ENCODE peak calls at places on chromosomes 12 and 14, in eight cellular contexts. One of them, this sample, is unnamed.

GRCh38 chr12:44015333-44015941 is 179.6 kb downstream of the TMEM117 start:
- DNase-seq in ovary: no peak
- DNase-seq in HCT116: peak; percentile 34
- DNase-seq in heart left ventricle: no peak
- DNase-seq in Peyer's patch: no peak
- DNase-seq in esophagus muscularis mucosa: no peak
- DNase-seq in IMR-90: peak; percentile 66
- DNase-seq in body of pancreas: no peak
- DNase-seq in this sample: no peak

GRCh38 chr14:94481468-94482131 is 5.6 kb upstream of the SERPINA9 start:
- DNase-seq in heart left ventricle: no peak
- DNase-seq in IMR-90: peak; percentile 55
- DNase-seq in body of pancreas: no peak
- DNase-seq in esophagus muscularis mucosa: no peak
- DNase-seq in ovary: no peak
- DNase-seq in HCT116: no peak
- DNase-seq in Peyer's patch: peak; percentile 34
- DNase-seq in this sample: no peak

GRCh38 chr12:118190266-118190665 is 54.3 kb downstream of the PEBP1 start:
- DNase-seq in heart left ventricle: no peak
- DNase-seq in esophagus muscularis mucosa: no peak
- DNase-seq in Peyer's patch: no peak
- DNase-seq in HCT116: no peak
- DNase-seq in IMR-90: peak; percentile 30
- DNase-seq in body of pancreas: no peak
- DNase-seq in ovary: no peak
- DNase-seq in this sample: no peak

GRCh38 chr14:51205486-51205885 is 34.6 kb upstream of the TMX1 start:
- DNase-seq in heart left ventricle: no peak
- DNase-seq in HCT116: no peak
- DNase-seq in esophagus muscularis mucosa: no peak
- DNase-seq in body of pancreas: no peak
- DNase-seq in IMR-90: no peak
- DNase-seq in ovary: no peak
- DNase-seq in Peyer's patch: no peak
- DNase-seq in this sample: no peak

GRCh38 chr12:26369588-26369987 is 174.2 kb downstream of the SSPN start:
- DNase-seq in Peyer's patch: no peak
- DNase-seq in ovary: no peak
- DNase-seq in heart left ventricle: no peak
- DNase-seq in HCT116: no peak
- DNase-seq in IMR-90: peak; percentile 94
- DNase-seq in esophagus muscularis mucosa: no peak
- DNase-seq in body of pancreas: no peak
- DNase-seq in this sample: no peak

GRCh38 chr12:113252494-113252893 is 31.2 kb downstream of the TPCN1 start:
- DNase-seq in body of pancreas: no peak
- DNase-seq in IMR-90: no peak
- DNase-seq in HCT116: no peak
- DNase-seq in heart left ventricle: peak; percentile 56
- DNase-seq in Peyer's patch: no peak
- DNase-seq in esophagus muscularis mucosa: no peak
- DNase-seq in ovary: no peak
- DNase-seq in this sample: no peak

GRCh38 chr14:39015964-39016577 is 87.0 kb downstream of the SEC23A start:
- DNase-seq in Peyer's patch: no peak
- DNase-seq in esophagus muscularis mucosa: no peak
- DNase-seq in body of pancreas: no peak
- DNase-seq in heart left ventricle: no peak
- DNase-seq in IMR-90: peak; percentile 13
- DNase-seq in HCT116: no peak
- DNase-seq in ovary: no peak
- DNase-seq in this sample: no peak

GRCh38 chr12:100669922-100670321 is 96.4 kb downstream of the GAS2L3 start:
- DNase-seq in esophagus muscularis mucosa: no peak
- DNase-seq in IMR-90: no peak
- DNase-seq in Peyer's patch: no peak
- DNase-seq in HCT116: no peak
- DNase-seq in heart left ventricle: no peak
- DNase-seq in ovary: no peak
- DNase-seq in body of pancreas: no peak
- DNase-seq in this sample: no peak

GRCh38 chr12:51590347-51591019 is 550 bp upstream of the SCN8A start:
- DNase-seq in body of pancreas: peak; percentile 70
- DNase-seq in heart left ventricle: peak; percentile 76
- DNase-seq in esophagus muscularis mucosa: no peak
- DNase-seq in IMR-90: peak; percentile 75
- DNase-seq in Peyer's patch: peak; percentile 80
- DNase-seq in ovary: peak; percentile 63
- DNase-seq in HCT116: peak; percentile 51
- DNase-seq in this sample: peak; percentile 73

GRCh38 chr14:66104486-66104885 is 381.7 kb upstream of the CCDC196 start:
- DNase-seq in HCT116: no peak
- DNase-seq in body of pancreas: no peak
- DNase-seq in ovary: no peak
- DNase-seq in heart left ventricle: no peak
- DNase-seq in esophagus muscularis mucosa: no peak
- DNase-seq in IMR-90: no peak
- DNase-seq in Peyer's patch: no peak
- DNase-seq in this sample: no peak

GRCh38 chr12:93181396-93181965 is 196.2 kb upstream of the NUDT4 start:
- DNase-seq in IMR-90: no peak
- DNase-seq in HCT116: no peak
- DNase-seq in Peyer's patch: no peak
- DNase-seq in heart left ventricle: no peak
- DNase-seq in esophagus muscularis mucosa: no peak
- DNase-seq in body of pancreas: no peak
- DNase-seq in ovary: no peak
- DNase-seq in this sample: no peak

GRCh38 chr14:89681086-89682018 is 264.3 kb upstream of the FOXN3 start:
- DNase-seq in IMR-90: no peak
- DNase-seq in HCT116: no peak
- DNase-seq in ovary: no peak
- DNase-seq in Peyer's patch: peak; percentile 76
- DNase-seq in heart left ventricle: no peak
- DNase-seq in esophagus muscularis mucosa: no peak
- DNase-seq in body of pancreas: no peak
- DNase-seq in this sample: peak; percentile 46

GRCh38 chr12:91985002-91985767 is 160.5 kb downstream of the BTG1 start:
- DNase-seq in esophagus muscularis mucosa: no peak
- DNase-seq in heart left ventricle: no peak
- DNase-seq in body of pancreas: no peak
- DNase-seq in IMR-90: peak; percentile 83
- DNase-seq in ovary: no peak
- DNase-seq in Peyer's patch: no peak
- DNase-seq in HCT116: no peak
- DNase-seq in this sample: no peak

GRCh38 chr12:52813885-52814709 is at the start of gene KRT4:
- DNase-seq in ovary: no peak
- DNase-seq in Peyer's patch: no peak
- DNase-seq in heart left ventricle: no peak
- DNase-seq in esophagus muscularis mucosa: no peak
- DNase-seq in body of pancreas: no peak
- DNase-seq in HCT116: no peak
- DNase-seq in IMR-90: no peak
- DNase-seq in this sample: no peak

GRCh38 chr12:2722806-2723205 is 72.0 kb upstream of the FKBP4 start:
- DNase-seq in Peyer's patch: no peak
- DNase-seq in esophagus muscularis mucosa: no peak
- DNase-seq in IMR-90: no peak
- DNase-seq in HCT116: no peak
- DNase-seq in body of pancreas: peak; percentile 69
- DNase-seq in heart left ventricle: no peak
- DNase-seq in ovary: no peak
- DNase-seq in this sample: no peak

GRCh38 chr12:47715877-47716548 is 9.3 kb downstream of the ENDOU start:
- DNase-seq in esophagus muscularis mucosa: peak; percentile 78
- DNase-seq in Peyer's patch: no peak
- DNase-seq in IMR-90: no peak
- DNase-seq in ovary: peak; percentile 74
- DNase-seq in heart left ventricle: no peak
- DNase-seq in HCT116: no peak
- DNase-seq in body of pancreas: no peak
- DNase-seq in this sample: no peak

GRCh38 chr12:124861492-124861891 is 2.2 kb downstream of the SCARB1 start:
- DNase-seq in esophagus muscularis mucosa: no peak
- DNase-seq in HCT116: peak; percentile 53
- DNase-seq in Peyer's patch: no peak
- DNase-seq in body of pancreas: no peak
- DNase-seq in IMR-90: no peak
- DNase-seq in ovary: peak; percentile 77
- DNase-seq in heart left ventricle: peak; percentile 78
- DNase-seq in this sample: peak; percentile 38

GRCh38 chr12:132373967-132374820 is 44.8 kb upstream of the GALNT9 start:
- DNase-seq in heart left ventricle: no peak
- DNase-seq in Peyer's patch: peak; percentile 38
- DNase-seq in ovary: no peak
- DNase-seq in IMR-90: no peak
- DNase-seq in HCT116: no peak
- DNase-seq in body of pancreas: no peak
- DNase-seq in esophagus muscularis mucosa: no peak
- DNase-seq in this sample: no peak

GRCh38 chr12:90152897-90153624 is 444.4 kb upstream of the ATP2B1 start:
- DNase-seq in Peyer's patch: peak; percentile 57
- DNase-seq in heart left ventricle: no peak
- DNase-seq in IMR-90: no peak
- DNase-seq in esophagus muscularis mucosa: no peak
- DNase-seq in HCT116: no peak
- DNase-seq in ovary: no peak
- DNase-seq in body of pancreas: no peak
- DNase-seq in this sample: no peak

DNA sequence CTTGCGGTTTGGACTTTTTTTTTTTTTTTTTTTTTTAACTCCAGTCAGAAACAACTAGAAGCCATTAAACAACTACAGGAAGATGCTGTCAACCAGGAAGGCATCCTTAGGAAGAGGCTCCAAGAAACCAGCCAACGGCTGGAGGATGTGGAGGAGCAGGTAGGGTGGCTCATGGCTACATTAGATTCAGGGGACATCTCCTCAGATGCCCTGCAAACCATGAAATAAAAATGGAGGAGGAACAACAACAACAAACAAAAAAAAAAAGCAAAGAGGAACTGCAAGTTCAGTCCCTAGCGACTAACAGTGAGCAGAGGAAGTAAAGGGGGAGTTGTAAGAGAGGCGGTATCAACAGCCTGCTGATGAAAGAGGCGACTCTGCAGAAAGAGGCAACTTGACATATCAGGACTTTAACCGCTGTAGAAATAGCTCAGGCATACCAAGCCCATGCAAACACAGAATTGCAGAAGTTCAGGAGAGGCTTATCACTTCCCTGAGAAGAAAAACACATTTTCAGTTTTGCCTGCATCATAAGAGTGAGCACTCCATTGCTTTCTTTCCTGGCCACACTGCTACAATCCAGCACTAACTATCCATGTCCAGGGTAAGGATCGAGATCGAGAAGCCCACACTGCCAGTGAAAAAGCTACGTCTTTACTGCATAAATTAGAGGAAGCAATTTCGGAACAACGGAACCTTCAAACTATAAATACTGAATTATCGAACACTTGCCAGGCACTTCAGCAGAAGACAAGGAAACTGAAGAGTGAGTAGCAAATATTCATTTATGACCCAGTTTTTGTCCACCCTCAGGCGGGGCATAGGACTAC is 103.5 kb upstream of the BCAT1 start:
- DNase-seq in ovary: no peak
- DNase-seq in Peyer's patch: peak; percentile 78
- DNase-seq in body of pancreas: peak; percentile 21
- DNase-seq in HCT116: no peak
- DNase-seq in heart left ventricle: no peak
- DNase-seq in IMR-90: no peak
- DNase-seq in esophagus muscularis mucosa: no peak
- DNase-seq in this sample: peak; percentile 31
- TF ChIP-seq POLR2A in ovary: no peak
- TF ChIP-seq POLR2A in Peyer's patch: no peak
- TF ChIP-seq POLR2A in body of pancreas: no peak
- TF ChIP-seq POLR2A in HCT116: no peak
- TF ChIP-seq POLR2A in heart left ventricle: no peak
- TF ChIP-seq POLR2A in IMR-90: no peak
- TF ChIP-seq POLR2A in esophagus muscularis mucosa: no peak
- TF ChIP-seq POLR2A in this sample: peak; percentile 60

GRCh38 chr14:81193924-81194633 is 26.7 kb downstream of the GTF2A1 start:
- DNase-seq in heart left ventricle: no peak
- DNase-seq in esophagus muscularis mucosa: no peak
- DNase-seq in Peyer's patch: no peak
- DNase-seq in IMR-90: no peak
- DNase-seq in ovary: no peak
- DNase-seq in HCT116: no peak
- DNase-seq in body of pancreas: no peak
- DNase-seq in this sample: no peak
- H3K27ac ChIP-seq in heart left ventricle: no peak overlapping the region
- H3K27ac ChIP-seq in esophagus muscularis mucosa: no peak overlapping the region
- H3K27ac ChIP-seq in Peyer's patch: no peak overlapping the region
- H3K27ac ChIP-seq in IMR-90: no peak overlapping the region
- H3K27ac ChIP-seq in ovary: no peak overlapping the region
- H3K27ac ChIP-seq in HCT116: no peak overlapping the region
- H3K27ac ChIP-seq in body of pancreas: no peak overlapping the region
- H3K27ac ChIP-seq in this sample: no peak overlapping the region

GRCh38 chr14:100585448-100586152 is 1.6 kb downstream of the BEGAIN start:
- DNase-seq in heart left ventricle: peak; percentile 26
- DNase-seq in esophagus muscularis mucosa: no peak
- DNase-seq in HCT116: no peak
- DNase-seq in Peyer's patch: no peak
- DNase-seq in body of pancreas: peak; percentile 5
- DNase-seq in ovary: no peak
- DNase-seq in IMR-90: no peak
- DNase-seq in this sample: no peak
- H3K27me3 ChIP-seq in heart left ventricle: peaks cover 45% of the 10 kb centered on the region
- H3K27me3 ChIP-seq in esophagus muscularis mucosa: no peaks in the 10 kb centered on the region
- H3K27me3 ChIP-seq in HCT116: no peaks in the 10 kb centered on the region
- H3K27me3 ChIP-seq in Peyer's patch: no peaks in the 10 kb centered on the region
- H3K27me3 ChIP-seq in body of pancreas: no peaks in the 10 kb centered on the region
- H3K27me3 ChIP-seq in ovary: no peaks in the 10 kb centered on the region
- H3K27me3 ChIP-seq in IMR-90: peaks cover 51% of the 10 kb centered on the region
- H3K27me3 ChIP-seq in this sample: peaks cover 35% of the 10 kb centered on the region

GRCh38 chr12:39329015-39329414 is 113.9 kb downstream of the KIF21A start:
- DNase-seq in body of pancreas: no peak
- DNase-seq in IMR-90: no peak
- DNase-seq in esophagus muscularis mucosa: no peak
- DNase-seq in ovary: no peak
- DNase-seq in heart left ventricle: no peak
- DNase-seq in HCT116: no peak
- DNase-seq in Peyer's patch: no peak
- DNase-seq in this sample: no peak

GRCh38 chr12:39327965-39328364 is 115.0 kb downstream of the KIF21A start:
- DNase-seq in ovary: no peak
- DNase-seq in Peyer's patch: no peak
- DNase-seq in body of pancreas: no peak
- DNase-seq in HCT116: no peak
- DNase-seq in esophagus muscularis mucosa: no peak
- DNase-seq in IMR-90: no peak
- DNase-seq in heart left ventricle: no peak
- DNase-seq in this sample: no peak

GRCh38 chr12:39332661-39333175 is 110.2 kb downstream of the KIF21A start:
- DNase-seq in body of pancreas: no peak
- DNase-seq in Peyer's patch: no peak
- DNase-seq in heart left ventricle: no peak
- DNase-seq in ovary: no peak
- DNase-seq in esophagus muscularis mucosa: no peak
- DNase-seq in IMR-90: no peak
- DNase-seq in HCT116: no peak
- DNase-seq in this sample: no peak

GRCh38 chr12:39329876-39330275 is 113.0 kb downstream of the KIF21A start:
- DNase-seq in HCT116: no peak
- DNase-seq in IMR-90: no peak
- DNase-seq in ovary: no peak
- DNase-seq in esophagus muscularis mucosa: no peak
- DNase-seq in Peyer's patch: no peak
- DNase-seq in heart left ventricle: no peak
- DNase-seq in body of pancreas: no peak
- DNase-seq in this sample: no peak

GRCh38 chr12:39331539-39332261 is 111.2 kb downstream of the KIF21A start:
- DNase-seq in esophagus muscularis mucosa: no peak
- DNase-seq in body of pancreas: no peak
- DNase-seq in ovary: no peak
- DNase-seq in IMR-90: no peak
- DNase-seq in heart left ventricle: no peak
- DNase-seq in HCT116: no peak
- DNase-seq in Peyer's patch: no peak
- DNase-seq in this sample: no peak
- TF ChIP-seq POLR2A in esophagus muscularis mucosa: no peak
- TF ChIP-seq POLR2A in body of pancreas: no peak
- TF ChIP-seq POLR2A in ovary: no peak
- TF ChIP-seq POLR2A in IMR-90: no peak
- TF ChIP-seq POLR2A in heart left ventricle: no peak
- TF ChIP-seq POLR2A in HCT116: no peak
- TF ChIP-seq POLR2A in Peyer's patch: no peak
- TF ChIP-seq POLR2A in this sample: no peak

This sample was measured in transverse colon.